ENCODE peak calls at places on chromosomes 6 and 20, in eight cellular contexts. K is non-pigmented ciliary epithelial cell, Z is T-helper 2 cell, J is HTR-8/SVneo, L is cardiac muscle cell, P is NCI-H1092, A is globus pallidus, W is putamen. E is an unnamed sample.

GRCh38 chr6:118240878-118241528 is 307.1 kb upstream of the PLN start:
- DNase-seq in K (no peak), Z (no peak), J (no peak), L (no peak), P (no peak), A (no peak), W (no peak), E (no peak)

GRCh38 chr6:110447761-110448160 is 28.7 kb downstream of the SLC22A16 start:
- DNase-seq in K (no peak), Z (no peak), J (no peak), L (no peak), P (no peak), A (no peak), W (no peak), E (no peak)

GRCh38 chr6:33761922-33762629 is 15.4 kb upstream of the IP6K3 start:
- DNase-seq in K (no peak), Z (no peak), J (peak; percentile 70), L (peak; percentile 82), P (no peak), A (peak; percentile 77), W (peak; percentile 62), E (peak; percentile 9)

GRCh38 chr6:2948228-2949025 is 22.9 kb downstream of the SERPINB6 start:
- DNase-seq in K (no peak), Z (no peak), J (no peak), L (no peak), P (no peak), A (no peak), W (no peak), E (no peak)

GRCh38 chr6:72218125-72218524 is 331.8 kb downstream of the RIMS1 start:
- DNase-seq in K (peak; percentile 3), Z (no peak), J (peak; percentile 22), L (peak; percentile 76), P (no peak), A (peak; percentile 20), W (no peak), E (no peak)

GRCh38 chr20:35856866-35857265 is 85.1 kb downstream of the PHF20 start:
- DNase-seq in K (no peak), Z (no peak), J (no peak), L (no peak), P (no peak), A (no peak), W (no peak), E (no peak)

GRCh38 chr20:2164966-2165365 is 63.3 kb downstream of the STK35 start:
- DNase-seq in K (no peak), Z (no peak), J (no peak), L (no peak), P (no peak), A (no peak), W (no peak), E (no peak)

GRCh38 chr6:118580585-118581419 is 32.7 kb downstream of the PLN start:
- DNase-seq in K (peak; percentile 63), Z (no peak), J (peak; percentile 33), L (peak; percentile 80), P (no peak), A (peak; percentile 68), W (peak; percentile 72), E (peak; percentile 17)

GRCh38 chr6:26743157-26743821 is 83.7 kb upstream of the ZNF322 start:
- DNase-seq in K (peak; percentile 65), Z (no peak), J (no peak), L (peak; percentile 10), P (no peak), A (no peak), W (no peak), E (no peak)

GRCh38 chr6:38739532-38739931 is 24.4 kb downstream of the DNAH8 start:
- DNase-seq in K (no peak), Z (no peak), J (no peak), L (no peak), P (no peak), A (no peak), W (no peak), E (no peak)

GRCh38 chr20:37759761-37760209 is 66.0 kb downstream of the CTNNBL1 start:
- DNase-seq in K (no peak), Z (no peak), J (no peak), L (no peak), P (no peak), A (no peak), W (no peak), E (no peak)

GRCh38 chr6:136318676-136319075 is 29.0 kb upstream of the BCLAF1 start:
- DNase-seq in K (no peak), Z (no peak), J (no peak), L (no peak), P (no peak), A (no peak), W (no peak), E (no peak)

GRCh38 chr6:118940770-118941169 is 5.8 kb upstream of the MCM9 start:
- DNase-seq in K (no peak), Z (no peak), J (no peak), L (no peak), P (no peak), A (no peak), W (no peak), E (no peak)

GRCh38 chr20:38134427-38135281 is 30.4 kb downstream of the TGM2 start:
- DNase-seq in K (peak; percentile 78), Z (no peak), J (peak; percentile 88), L (peak; percentile 30), P (no peak), A (no peak), W (no peak), E (no peak)

GRCh38 chr6:111411046-111411445 is 72.0 kb downstream of the REV3L start:
- DNase-seq in K (no peak), Z (no peak), J (no peak), L (peak; percentile 10), P (no peak), A (no peak), W (no peak), E (no peak)

GRCh38 chr6:134217110-134217509 is 100.8 kb downstream of the SGK1 start:
- DNase-seq in K (no peak), Z (no peak), J (no peak), L (no peak), P (no peak), A (no peak), W (no peak), E (no peak)

GRCh38 chr6:131867744-131868143 is 59.9 kb downstream of the ENPP1 start:
- DNase-seq in K (no peak), Z (no peak), J (no peak), L (no peak), P (no peak), A (no peak), W (no peak), E (no peak)

GRCh38 chr6:151389640-151390275 is 1.6 kb downstream of the ZBTB2 start:
- DNase-seq in K (no peak), Z (no peak), J (no peak), L (peak; percentile 51), P (no peak), A (peak; percentile 79), W (peak; percentile 69), E (peak; percentile 83)

GRCh38 chr6:33166811-33167210 is 25.5 kb downstream of the COL11A2 start:
- DNase-seq in K (no peak), Z (no peak), J (no peak), L (no peak), P (no peak), A (no peak), W (no peak), E (no peak)

GRCh38 chr6:53793318-53793975 is 1.4 kb upstream of the LRRC1 start:
- DNase-seq in K (no peak), Z (peak; percentile 18), J (peak; percentile 69), L (peak; percentile 85), P (no peak), A (no peak), W (peak; percentile 56), E (peak; percentile 68)

GRCh38 chr6:35092362-35093117 is 48.6 kb downstream of the TCP11 start:
- DNase-seq in K (no peak), Z (no peak), J (no peak), L (no peak), P (no peak), A (no peak), W (no peak), E (no peak)

GRCh38 chr6:148342146-148343027 is at the start of gene SASH1:
- DNase-seq in K (peak; percentile 43), Z (no peak), J (peak; percentile 61), L (peak; percentile 95), P (peak; percentile 21), A (peak; percentile 86), W (peak; percentile 76), E (no peak)

GRCh38 chr6:40779399-40779798 is 192.2 kb upstream of the LRFN2 start:
- DNase-seq in K (no peak), Z (no peak), J (peak; percentile 78), L (no peak), P (no peak), A (no peak), W (no peak), E (no peak)

GRCh38 chr20:6746901-6747609 is 20.4 kb upstream of the BMP2 start:
- DNase-seq in K (no peak), Z (no peak), J (no peak), L (no peak), P (no peak), A (no peak), W (no peak), E (no peak)

GRCh38 chr6:25193147-25193864 is 85.9 kb upstream of the CARMIL1 start:
- DNase-seq in K (peak; percentile 86), Z (no peak), J (peak; percentile 58), L (no peak), P (no peak), A (peak; percentile 2), W (no peak), E (no peak)

E was measured in KG1.